ENCODE peak calls at places on chromosomes 1 and 21, in six cellular contexts. A, E, I, C, T and G are unnamed samples.
A peak's percentile ranks its signal among the peaks of the same experiment; 100 is the strongest.

GRCh38 chr1:1122981-1123480 is 7.1 kb upstream of the C1orf159 start:
- DNase-seq in A (peak; percentile 31), E (no peak), I (peak; percentile 77), C (no peak), T (no peak), G (no peak)

GRCh38 chr1:51313961-51314777 is 16.2 kb downstream of the TTC39A start:
- DNase-seq in A (no peak), E (no peak), I (peak; percentile 57), C (no peak), T (no peak), G (no peak)

GRCh38 chr1:29669912-29670311 is 433.6 kb downstream of the PTPRU start:
- DNase-seq in A (no peak), E (no peak), I (no peak), C (no peak), T (peak; percentile 6), G (no peak)

GRCh38 chr1:171286032-171286705 is 27.8 kb upstream of the FMO4 start:
- DNase-seq in A (no peak), E (no peak), I (no peak), C (no peak), T (no peak), G (no peak)

GRCh38 chr1:214205053-214205452 is 75.9 kb upstream of the SMYD2 start:
- DNase-seq in A (no peak), E (no peak), I (no peak), C (no peak), T (no peak), G (no peak)

GRCh38 chr21:40797881-40798280 is 49.1 kb downstream of the DSCAM start:
- DNase-seq in A (no peak), E (no peak), I (no peak), C (no peak), T (no peak), G (no peak)

GRCh38 chr1:155322571-155322952 is 1.9 kb downstream of the RUSC1 start:
- DNase-seq in A (no peak), E (peak; percentile 30), I (peak; percentile 41), C (peak; percentile 83), T (no peak), G (no peak)

GRCh38 chr1:177656598-177656997 is 313.3 kb downstream of the SEC16B start:
- DNase-seq in A (no peak), E (no peak), I (no peak), C (no peak), T (no peak), G (no peak)

GRCh38 chr21:42113926-42114409 is 42.9 kb downstream of the UMODL1 start:
- DNase-seq in A (no peak), E (no peak), I (no peak), C (no peak), T (no peak), G (no peak)

GRCh38 chr1:33667386-33668282 is 195.2 kb downstream of the ZSCAN20 start:
- DNase-seq in A (no peak), E (no peak), I (no peak), C (no peak), T (no peak), G (no peak)

GRCh38 chr1:234000557-234001081 is 96.1 kb downstream of the SLC35F3 start:
- DNase-seq in A (no peak), E (no peak), I (no peak), C (no peak), T (no peak), G (no peak)

GRCh38 chr1:183783896-183784637 is 20.9 kb upstream of the RGL1 start:
- DNase-seq in A (peak; percentile 72), E (peak; percentile 16), I (no peak), C (peak; percentile 72), T (no peak), G (no peak)

GRCh38 chr1:44932151-44932550 is 54.2 kb downstream of the EIF2B3 start:
- DNase-seq in A (no peak), E (no peak), I (no peak), C (no peak), T (no peak), G (no peak)

GRCh38 chr1:229170778-229171505 is 100.0 kb upstream of the RAB4A start:
- DNase-seq in A (no peak), E (no peak), I (no peak), C (no peak), T (no peak), G (no peak)

GRCh38 chr1:4756851-4757580 is 102.6 kb downstream of the AJAP1 start:
- DNase-seq in A (no peak), E (no peak), I (no peak), C (no peak), T (no peak), G (no peak)

GRCh38 chr1:4756184-4756504 is 101.7 kb downstream of the AJAP1 start:
- DNase-seq in A (no peak), E (no peak), I (no peak), C (no peak), T (no peak), G (no peak)

GRCh38 chr1:4755301-4756183 is 101.1 kb downstream of the AJAP1 start:
- DNase-seq in A (no peak), E (no peak), I (no peak), C (no peak), T (no peak), G (no peak)

GRCh38 chr1:4752059-4752458 is 97.7 kb downstream of the AJAP1 start:
- DNase-seq in A (no peak), E (no peak), I (no peak), C (no peak), T (no peak), G (no peak)

GRCh38 chr1:4754816-4755215 is 100.4 kb downstream of the AJAP1 start:
- DNase-seq in A (no peak), E (no peak), I (no peak), C (no peak), T (no peak), G (no peak)
- H3K9me3 ChIP-seq in A (no peaks in the 10 kb centered on the region), E (no peaks in the 10 kb centered on the region), I (no peaks in the 10 kb centered on the region), C (peaks cover 3% of the 10 kb centered on the region), T (no peaks in the 10 kb centered on the region), G (no peaks in the 10 kb centered on the region)

GRCh38 chr1:180542530-180543171 is 16.1 kb upstream of the OVAAL start:
- DNase-seq in A (no peak), E (no peak), I (no peak), C (no peak), T (no peak), G (no peak)
- H3K27ac ChIP-seq in A (peak overlapping the region; percentile 47), E (peak overlapping the region; percentile 88), I (no peak overlapping the region), C (peak overlapping the region; percentile 87), T (no peak overlapping the region), G (no peak overlapping the region)

GRCh38 chr1:63317007-63317813 is 5.2 kb upstream of the FOXD3 start:
- DNase-seq in A (peak; percentile 81), E (peak; percentile 64), I (peak; percentile 81), C (peak; percentile 84), T (no peak), G (peak; percentile 27)

GRCh38 chr1:63319069-63320023 is 3.0 kb upstream of the FOXD3 start:
- DNase-seq in A (no peak), E (no peak), I (no peak), C (no peak), T (no peak), G (no peak)

GRCh38 chr1:63318255-63319068 is 3.9 kb upstream of the FOXD3 start:
- DNase-seq in A (no peak), E (no peak), I (no peak), C (no peak), T (no peak), G (no peak)

GRCh38 chr1:63316540-63316939 is 5.8 kb upstream of the FOXD3 start:
- DNase-seq in A (no peak), E (no peak), I (no peak), C (no peak), T (no peak), G (no peak)

GRCh38 chr1:63317814-63318156 is 4.6 kb upstream of the FOXD3 start:
- DNase-seq in A (no peak), E (no peak), I (no peak), C (no peak), T (no peak), G (no peak)
- H3K9me3 ChIP-seq in A (no peaks in the 10 kb centered on the region), E (no peaks in the 10 kb centered on the region), I (no peaks in the 10 kb centered on the region), C (peaks cover 2% of the 10 kb centered on the region), T (peaks cover 13% of the 10 kb centered on the region), G (peaks cover 24% of the 10 kb centered on the region)

GRCh38 chr1:224735159-224735558 is 119.0 kb downstream of the CNIH3 start:
- DNase-seq in A (no peak), E (no peak), I (no peak), C (no peak), T (no peak), G (no peak)

GRCh38 chr1:224736619-224737352 is 120.7 kb downstream of the CNIH3 start:
- DNase-seq in A (peak; percentile 60), E (no peak), I (no peak), C (no peak), T (no peak), G (no peak)

GRCh38 chr1:224739303-224739996 is 123.3 kb downstream of the CNIH3 start:
- DNase-seq in A (no peak), E (no peak), I (no peak), C (no peak), T (no peak), G (no peak)

GRCh38 chr1:224739997-224740687 is 124.0 kb downstream of the CNIH3 start:
- DNase-seq in A (no peak), E (no peak), I (no peak), C (no peak), T (no peak), G (no peak)

GRCh38 chr1:224737353-224737727 is 121.2 kb downstream of the CNIH3 start:
- DNase-seq in A (no peak), E (no peak), I (no peak), C (no peak), T (no peak), G (no peak)
- H3K27ac ChIP-seq in A (no peak overlapping the region), E (no peak overlapping the region), I (no peak overlapping the region), C (no peak overlapping the region), T (no peak overlapping the region), G (no peak overlapping the region)

GRCh38 chr21:19123525-19123924 is 719.9 kb upstream of the TMPRSS15 start:
- DNase-seq in A (no peak), E (no peak), I (no peak), C (no peak), T (no peak), G (no peak)

GRCh38 chr21:19120591-19120990 is 717.0 kb upstream of the TMPRSS15 start:
- DNase-seq in A (no peak), E (no peak), I (no peak), C (no peak), T (no peak), G (no peak)

GRCh38 chr21:19122371-19122770 is 718.8 kb upstream of the TMPRSS15 start:
- DNase-seq in A (no peak), E (no peak), I (no peak), C (no peak), T (no peak), G (no peak)

DNA sequence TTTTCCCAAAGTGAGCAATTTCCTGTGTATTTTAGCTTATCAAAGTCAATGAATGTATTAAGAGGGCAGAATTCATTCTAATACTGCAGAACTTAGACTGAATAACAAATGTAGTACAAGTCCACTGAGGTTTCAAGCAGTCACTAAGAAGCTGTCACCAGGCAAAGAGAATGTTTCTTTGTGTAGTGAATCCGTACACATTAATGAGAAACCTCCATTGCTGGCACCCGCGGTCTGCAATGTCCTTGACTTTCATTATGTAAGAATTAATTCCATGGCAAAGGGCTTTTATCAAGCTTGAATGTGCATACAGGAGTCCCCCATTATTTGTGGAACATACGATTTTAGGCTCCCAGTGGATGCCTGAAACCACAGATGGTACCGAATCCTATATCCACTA is 719.5 kb upstream of the TMPRSS15 start:
- DNase-seq in A (no peak), E (no peak), I (no peak), C (no peak), T (no peak), G (no peak)
- H3K9me3 ChIP-seq in A (no peaks in the 10 kb centered on the region), E (no peaks in the 10 kb centered on the region), I (no peaks in the 10 kb centered on the region), C (peaks cover 2% of the 10 kb centered on the region), T (no peaks in the 10 kb centered on the region), G (peaks cover 5% of the 10 kb centered on the region)